ENCODE peak calls at places on chromosomes 2 and 18, in six cellular contexts. One of them, this sample, is unnamed.

GRCh38 chr2:14720319-14720718 is 87.8 kb downstream of the LRATD1 start:
- DNase-seq in heart right ventricle: no peak
- DNase-seq in PC-3: peak
- DNase-seq in cardiac muscle cell: no peak
- DNase-seq in brain microvascular endothelial cell: no peak
- DNase-seq in heart left ventricle: no peak
- DNase-seq in this sample: peak

GRCh38 chr2:199572571-199572970 is 114.8 kb upstream of the SATB2 start:
- DNase-seq in heart right ventricle: no peak
- DNase-seq in PC-3: no peak
- DNase-seq in cardiac muscle cell: no peak
- DNase-seq in brain microvascular endothelial cell: no peak
- DNase-seq in heart left ventricle: no peak
- DNase-seq in this sample: no peak

GRCh38 chr18:58891753-58892152 is 27.1 kb downstream of the ZNF532 start:
- DNase-seq in heart right ventricle: no peak
- DNase-seq in PC-3: no peak
- DNase-seq in cardiac muscle cell: no peak
- DNase-seq in brain microvascular endothelial cell: no peak
- DNase-seq in heart left ventricle: no peak
- DNase-seq in this sample: peak

GRCh38 chr18:45408218-45408617 is 207.1 kb upstream of the SLC14A2 start:
- DNase-seq in heart right ventricle: no peak
- DNase-seq in PC-3: no peak
- DNase-seq in cardiac muscle cell: no peak
- DNase-seq in brain microvascular endothelial cell: no peak
- DNase-seq in heart left ventricle: no peak
- DNase-seq in this sample: no peak

GRCh38 chr18:46152436-46152807 is 48.2 kb downstream of the HAUS1 start:
- DNase-seq in heart right ventricle: peak
- DNase-seq in PC-3: peak
- DNase-seq in cardiac muscle cell: peak
- DNase-seq in brain microvascular endothelial cell: peak
- DNase-seq in heart left ventricle: peak
- DNase-seq in this sample: peak

GRCh38 chr18:62751341-62751821 is 36.0 kb downstream of the PHLPP1 start:
- DNase-seq in heart right ventricle: peak
- DNase-seq in PC-3: no peak
- DNase-seq in cardiac muscle cell: peak
- DNase-seq in brain microvascular endothelial cell: peak
- DNase-seq in heart left ventricle: no peak
- DNase-seq in this sample: peak

GRCh38 chr2:170883683-170884082 is 45.4 kb upstream of the GORASP2 start:
- DNase-seq in heart right ventricle: no peak
- DNase-seq in PC-3: no peak
- DNase-seq in cardiac muscle cell: no peak
- DNase-seq in brain microvascular endothelial cell: no peak
- DNase-seq in heart left ventricle: no peak
- DNase-seq in this sample: no peak

GRCh38 chr2:161710131-161710915 is 86.1 kb downstream of the SLC4A10 start:
- DNase-seq in heart right ventricle: no peak
- DNase-seq in PC-3: peak
- DNase-seq in cardiac muscle cell: peak
- DNase-seq in brain microvascular endothelial cell: no peak
- DNase-seq in heart left ventricle: no peak
- DNase-seq in this sample: peak

GRCh38 chr2:126212735-126213134 is 443.2 kb upstream of the GYPC start:
- DNase-seq in heart right ventricle: no peak
- DNase-seq in PC-3: no peak
- DNase-seq in cardiac muscle cell: peak
- DNase-seq in brain microvascular endothelial cell: no peak
- DNase-seq in heart left ventricle: no peak
- DNase-seq in this sample: no peak

GRCh38 chr18:25321869-25322268 is 30.1 kb downstream of the ZNF521 start:
- DNase-seq in heart right ventricle: no peak
- DNase-seq in PC-3: no peak
- DNase-seq in cardiac muscle cell: no peak
- DNase-seq in brain microvascular endothelial cell: no peak
- DNase-seq in heart left ventricle: no peak
- DNase-seq in this sample: no peak
- H3K4me3 ChIP-seq in heart right ventricle: no peak
- H3K4me3 ChIP-seq in PC-3: no peak
- H3K4me3 ChIP-seq in cardiac muscle cell: no peak
- H3K4me3 ChIP-seq in brain microvascular endothelial cell: no peak
- H3K4me3 ChIP-seq in heart left ventricle: no peak
- H3K4me3 ChIP-seq in this sample: no peak

DNA sequence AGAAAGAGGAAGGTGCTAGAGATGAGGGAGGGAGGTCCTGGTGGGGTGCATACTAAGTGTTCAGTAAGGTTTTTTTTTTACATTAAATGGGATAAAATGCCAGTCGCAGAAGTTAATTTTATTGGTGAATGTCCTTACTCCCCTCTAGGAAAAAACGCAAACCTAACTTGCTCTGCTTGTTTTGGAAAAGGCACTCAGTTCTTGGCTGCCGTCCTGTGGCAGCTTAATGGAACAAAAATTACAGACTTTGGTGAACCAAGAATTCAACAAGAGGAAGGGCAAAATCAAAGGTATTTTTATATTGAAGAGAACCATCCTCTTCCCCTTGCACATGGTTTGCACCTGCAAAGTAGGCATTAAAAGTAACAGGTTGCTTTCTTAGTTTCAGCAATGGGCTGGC is 12.7 kb upstream of the IL18R1 start:
- DNase-seq in heart right ventricle: no peak
- DNase-seq in PC-3: peak
- DNase-seq in cardiac muscle cell: peak
- DNase-seq in brain microvascular endothelial cell: no peak
- DNase-seq in heart left ventricle: no peak
- DNase-seq in this sample: peak
- TF ChIP-seq CTCF in heart right ventricle: peak
- TF ChIP-seq CTCF in PC-3: peak
- TF ChIP-seq CTCF in cardiac muscle cell: peak
- TF ChIP-seq CTCF in brain microvascular endothelial cell: peak
- TF ChIP-seq CTCF in heart left ventricle: peak
- TF ChIP-seq CTCF in this sample: peak

GRCh38 chr2:27952070-27952469 is 61.5 kb downstream of the BABAM2 start:
- DNase-seq in heart right ventricle: no peak
- DNase-seq in PC-3: no peak
- DNase-seq in cardiac muscle cell: no peak
- DNase-seq in brain microvascular endothelial cell: no peak
- DNase-seq in heart left ventricle: no peak
- DNase-seq in this sample: no peak
- H3K4me3 ChIP-seq in heart right ventricle: no peak
- H3K4me3 ChIP-seq in PC-3: no peak
- H3K4me3 ChIP-seq in cardiac muscle cell: no peak
- H3K4me3 ChIP-seq in brain microvascular endothelial cell: no peak
- H3K4me3 ChIP-seq in heart left ventricle: no peak
- H3K4me3 ChIP-seq in this sample: no peak

GRCh38 chr2:75289771-75290170 is 90.5 kb upstream of the TACR1 start:
- DNase-seq in heart right ventricle: no peak
- DNase-seq in PC-3: no peak
- DNase-seq in cardiac muscle cell: no peak
- DNase-seq in brain microvascular endothelial cell: no peak
- DNase-seq in heart left ventricle: no peak
- DNase-seq in this sample: peak
- TF ChIP-seq CTCF in heart right ventricle: no peak
- TF ChIP-seq CTCF in PC-3: no peak
- TF ChIP-seq CTCF in cardiac muscle cell: no peak
- TF ChIP-seq CTCF in brain microvascular endothelial cell: no peak
- TF ChIP-seq CTCF in heart left ventricle: no peak
- TF ChIP-seq CTCF in this sample: no peak

DNA sequence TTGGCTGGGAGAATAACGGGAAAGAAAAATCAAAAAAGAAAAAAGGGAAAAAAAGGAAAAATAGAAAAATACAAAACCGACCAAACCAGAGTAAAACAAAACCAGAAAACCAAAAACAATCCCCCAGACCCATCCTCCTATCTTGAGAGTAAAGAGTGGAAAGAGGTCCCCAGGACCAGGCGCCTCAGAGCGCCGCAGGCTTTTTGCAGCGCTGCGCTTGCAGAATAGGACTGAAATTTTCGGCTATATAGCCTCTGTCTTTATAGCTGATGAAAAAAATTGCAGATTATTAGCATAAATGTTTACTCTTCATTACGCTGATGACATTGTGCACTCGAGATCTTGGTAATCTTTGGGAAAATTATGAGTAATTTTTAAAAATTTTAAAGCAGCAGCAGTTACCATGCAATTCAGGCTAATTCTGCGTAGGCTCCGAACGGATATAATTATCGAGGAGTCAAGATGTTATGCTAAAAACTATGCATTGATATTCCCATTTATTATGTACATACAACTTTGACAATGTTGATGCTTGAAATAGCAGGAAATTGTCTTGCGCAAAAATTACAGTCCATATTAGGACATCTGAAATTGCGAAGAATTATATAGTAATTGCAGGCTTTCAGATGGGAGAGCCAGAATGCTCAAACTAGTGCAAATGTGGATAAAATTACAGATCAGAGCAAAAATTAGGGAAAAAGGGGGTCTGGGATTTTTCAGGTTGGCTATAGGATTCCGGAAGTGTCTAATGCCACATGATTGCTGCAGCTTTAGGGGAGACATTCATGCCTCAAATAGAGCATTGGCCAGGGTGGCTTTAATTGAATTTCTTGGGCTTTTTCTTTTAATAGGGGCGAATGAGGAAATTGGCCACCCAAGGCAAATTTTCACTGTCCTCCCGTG is 8.4 kb downstream of the DLX1 start:
- DNase-seq in heart right ventricle: no peak
- DNase-seq in PC-3: no peak
- DNase-seq in cardiac muscle cell: no peak
- DNase-seq in brain microvascular endothelial cell: no peak
- DNase-seq in heart left ventricle: no peak
- DNase-seq in this sample: no peak
- H3K4me3 ChIP-seq in heart right ventricle: no peak
- H3K4me3 ChIP-seq in PC-3: peak
- H3K4me3 ChIP-seq in cardiac muscle cell: no peak
- H3K4me3 ChIP-seq in brain microvascular endothelial cell: no peak
- H3K4me3 ChIP-seq in heart left ventricle: peak
- H3K4me3 ChIP-seq in this sample: no peak

GRCh38 chr18:52874774-52875173 is 534.8 kb downstream of the DCC start:
- DNase-seq in heart right ventricle: no peak
- DNase-seq in PC-3: no peak
- DNase-seq in cardiac muscle cell: no peak
- DNase-seq in brain microvascular endothelial cell: no peak
- DNase-seq in heart left ventricle: no peak
- DNase-seq in this sample: no peak

GRCh38 chr18:52875711-52876110 is 535.7 kb downstream of the DCC start:
- DNase-seq in heart right ventricle: no peak
- DNase-seq in PC-3: no peak
- DNase-seq in cardiac muscle cell: no peak
- DNase-seq in brain microvascular endothelial cell: no peak
- DNase-seq in heart left ventricle: no peak
- DNase-seq in this sample: no peak

GRCh38 chr18:52869349-52869923 is 529.4 kb downstream of the DCC start:
- DNase-seq in heart right ventricle: no peak
- DNase-seq in PC-3: no peak
- DNase-seq in cardiac muscle cell: no peak
- DNase-seq in brain microvascular endothelial cell: no peak
- DNase-seq in heart left ventricle: no peak
- DNase-seq in this sample: no peak

GRCh38 chr18:52869942-52870907 is 530.2 kb downstream of the DCC start:
- DNase-seq in heart right ventricle: no peak
- DNase-seq in PC-3: no peak
- DNase-seq in cardiac muscle cell: no peak
- DNase-seq in brain microvascular endothelial cell: no peak
- DNase-seq in heart left ventricle: no peak
- DNase-seq in this sample: no peak
- TF ChIP-seq CTCF in heart right ventricle: no peak
- TF ChIP-seq CTCF in PC-3: no peak
- TF ChIP-seq CTCF in cardiac muscle cell: no peak
- TF ChIP-seq CTCF in brain microvascular endothelial cell: no peak
- TF ChIP-seq CTCF in heart left ventricle: no peak
- TF ChIP-seq CTCF in this sample: no peak

GRCh38 chr2:113324684-113325160 is 46.0 kb upstream of the PAX8 start:
- DNase-seq in heart right ventricle: peak
- DNase-seq in PC-3: peak
- DNase-seq in cardiac muscle cell: peak
- DNase-seq in brain microvascular endothelial cell: peak
- DNase-seq in heart left ventricle: peak
- DNase-seq in this sample: peak
- H3K4me3 ChIP-seq in heart right ventricle: peak
- H3K4me3 ChIP-seq in PC-3: peak
- H3K4me3 ChIP-seq in cardiac muscle cell: peak
- H3K4me3 ChIP-seq in brain microvascular endothelial cell: peak
- H3K4me3 ChIP-seq in heart left ventricle: no peak
- H3K4me3 ChIP-seq in this sample: peak